ENCODE peak calls at places on chromosomes 1 and 21, in four cellular contexts. Z is A172, B is esophagus squamous epithelium, V is hippocampal formation. H is an unnamed sample.

GRCh38 chr1:66452162-66452561 is 81.8 kb upstream of the SGIP1 start:
- DNase-seq in Z (no peak), B (no peak), V (no peak), H (no peak)

GRCh38 chr1:115676498-115677171 is 34.9 kb downstream of the VANGL1 start:
- DNase-seq in Z (no peak), B (no peak), V (no peak), H (peak; percentile 27)

GRCh38 chr1:146036241-146036989 is 14.9 kb upstream of the HJV start:
- DNase-seq in Z (peak; percentile 26), B (no peak), V (no peak), H (no peak)

GRCh38 chr1:2304921-2305681 is 77.0 kb downstream of the SKI start:
- DNase-seq in Z (no peak), B (no peak), V (peak; percentile 29), H (no peak)

GRCh38 chr21:45177039-45177438 is 102.7 kb downstream of the ADARB1 start:
- DNase-seq in Z (no peak), B (no peak), V (no peak), H (no peak)

GRCh38 chr21:33403786-33404571 is 766 bp downstream of the IFNGR2 start:
- DNase-seq in Z (no peak), B (no peak), V (no peak), H (peak; percentile 66)

GRCh38 chr1:156823210-156823790 is 6.7 kb upstream of the SH2D2A start:
- DNase-seq in Z (peak; percentile 51), B (no peak), V (no peak), H (no peak)

GRCh38 chr1:65904681-65905083 is 112.0 kb downstream of the PDE4B start:
- DNase-seq in Z (no peak), B (no peak), V (no peak), H (no peak)

GRCh38 chr1:236356141-236356540 is 37.9 kb upstream of the EDARADD start:
- DNase-seq in Z (no peak), B (no peak), V (no peak), H (no peak)

GRCh38 chr1:226518375-226518774 is 30.2 kb upstream of the STUM start:
- DNase-seq in Z (no peak), B (no peak), V (no peak), H (no peak)

GRCh38 chr1:53578358-53578757 is 119.2 kb downstream of the DMRTB1 start:
- DNase-seq in Z (no peak), B (no peak), V (no peak), H (no peak)

H was measured in mucosa of descending colon.